ENCODE peak calls at places on chromosome X, in four cellular contexts. One of them, this sample, is unnamed.

GRCh38 chrX:84168574-84168973 is 19.4 kb downstream of the RPS6KA6 start:
- DNase-seq in non-pigmented ciliary epithelial cell: no peak
- DNase-seq in NCI-H1092 treated with DMSO at 0.1 percent for 48 hours: no peak
- DNase-seq in amniotic epithelial cell: peak
- DNase-seq in this sample: no peak

GRCh38 chrX:38571058-38571457 is 9.7 kb downstream of the TSPAN7 start:
- DNase-seq in non-pigmented ciliary epithelial cell: no peak
- DNase-seq in NCI-H1092 treated with DMSO at 0.1 percent for 48 hours: no peak
- DNase-seq in amniotic epithelial cell: no peak
- DNase-seq in this sample: no peak

GRCh38 chrX:7062912-7063311 is 84.6 kb upstream of the STS start:
- DNase-seq in non-pigmented ciliary epithelial cell: no peak
- DNase-seq in NCI-H1092 treated with DMSO at 0.1 percent for 48 hours: no peak
- DNase-seq in amniotic epithelial cell: peak
- DNase-seq in this sample: no peak

GRCh38 chrX:39836802-39837420 is 260.8 kb downstream of the BCOR start:
- DNase-seq in non-pigmented ciliary epithelial cell: no peak
- DNase-seq in NCI-H1092 treated with DMSO at 0.1 percent for 48 hours: no peak
- DNase-seq in amniotic epithelial cell: no peak
- DNase-seq in this sample: no peak

GRCh38 chrX:101550362-101550761 is at the start of gene ARMCX1:
- DNase-seq in non-pigmented ciliary epithelial cell: peak
- DNase-seq in NCI-H1092 treated with DMSO at 0.1 percent for 48 hours: peak
- DNase-seq in amniotic epithelial cell: peak
- DNase-seq in this sample: peak

GRCh38 chrX:12013220-12013619 is 125.1 kb upstream of the FRMPD4 start:
- DNase-seq in non-pigmented ciliary epithelial cell: peak
- DNase-seq in NCI-H1092 treated with DMSO at 0.1 percent for 48 hours: no peak
- DNase-seq in amniotic epithelial cell: peak
- DNase-seq in this sample: peak

GRCh38 chrX:134642394-134642793 is 15.9 kb downstream of the PLAC1 start:
- DNase-seq in non-pigmented ciliary epithelial cell: no peak
- DNase-seq in NCI-H1092 treated with DMSO at 0.1 percent for 48 hours: no peak
- DNase-seq in amniotic epithelial cell: peak
- DNase-seq in this sample: no peak

GRCh38 chrX:100376581-100376980 is 33.5 kb downstream of the PCDH19 start:
- DNase-seq in non-pigmented ciliary epithelial cell: no peak
- DNase-seq in NCI-H1092 treated with DMSO at 0.1 percent for 48 hours: no peak
- DNase-seq in amniotic epithelial cell: peak
- DNase-seq in this sample: no peak

GRCh38 chrX:44462851-44463250 is 79.8 kb downstream of the FUNDC1 start:
- DNase-seq in non-pigmented ciliary epithelial cell: no peak
- DNase-seq in NCI-H1092 treated with DMSO at 0.1 percent for 48 hours: no peak
- DNase-seq in amniotic epithelial cell: no peak
- DNase-seq in this sample: no peak

GRCh38 chrX:100864967-100865366 is 9.2 kb downstream of the NOX1 start:
- DNase-seq in non-pigmented ciliary epithelial cell: no peak
- DNase-seq in NCI-H1092 treated with DMSO at 0.1 percent for 48 hours: no peak
- DNase-seq in amniotic epithelial cell: peak
- DNase-seq in this sample: no peak

GRCh38 chrX:103919336-103919682 is 43.1 kb upstream of the TMSB15B start:
- DNase-seq in non-pigmented ciliary epithelial cell: no peak
- DNase-seq in NCI-H1092 treated with DMSO at 0.1 percent for 48 hours: peak
- DNase-seq in amniotic epithelial cell: peak
- DNase-seq in this sample: peak

GRCh38 chrX:102720237-102721168 is at the start of gene GPRASP3:
- DNase-seq in non-pigmented ciliary epithelial cell: no peak
- DNase-seq in NCI-H1092 treated with DMSO at 0.1 percent for 48 hours: peak
- DNase-seq in amniotic epithelial cell: peak
- DNase-seq in this sample: peak

GRCh38 chrX:18895157-18895952 is 88.6 kb downstream of the PHKA2 start:
- DNase-seq in non-pigmented ciliary epithelial cell: no peak
- DNase-seq in NCI-H1092 treated with DMSO at 0.1 percent for 48 hours: no peak
- DNase-seq in amniotic epithelial cell: peak
- DNase-seq in this sample: no peak

GRCh38 chrX:7580127-7580526 is 262.8 kb upstream of the VCX start:
- DNase-seq in non-pigmented ciliary epithelial cell: no peak
- DNase-seq in NCI-H1092 treated with DMSO at 0.1 percent for 48 hours: no peak
- DNase-seq in amniotic epithelial cell: no peak
- DNase-seq in this sample: no peak

GRCh38 chrX:153454901-153455550 is 9.2 kb upstream of the TREX2 start:
- DNase-seq in non-pigmented ciliary epithelial cell: no peak
- DNase-seq in NCI-H1092 treated with DMSO at 0.1 percent for 48 hours: no peak
- DNase-seq in amniotic epithelial cell: no peak
- DNase-seq in this sample: no peak

This sample was measured in NCI-H146.